ENCODE peak calls at places on chromosomes 1 and 21, in five cellular contexts. V is H9, J is neuronal stem cell, P is trophoblast cell, E is H1. F is an unnamed sample. For H3K4me1, the result is how much of the 10 kb centered on the place peaks cover.

GRCh38 chr1:3669971-3670431 is 17.7 kb downstream of the TP73 start:
- DNase-seq in V (peak), J (no peak), P (no peak), E (no peak), F (no peak)

GRCh38 chr1:67211589-67212563 is 45.6 kb downstream of the IL23R start:
- DNase-seq in V (no peak), J (peak), P (peak), E (no peak), F (peak)

GRCh38 chr1:41629571-41629970 is 145.1 kb upstream of the EDN2 start:
- DNase-seq in V (no peak), J (no peak), P (peak), E (no peak), F (peak)

GRCh38 chr1:154940213-154940879 is 3.8 kb upstream of the PMVK start:
- DNase-seq in V (no peak), J (no peak), P (no peak), E (no peak), F (no peak)

GRCh38 chr1:156958247-156958714 is 37.8 kb downstream of the LRRC71 start:
- DNase-seq in V (no peak), J (no peak), P (no peak), E (no peak), F (no peak)

GRCh38 chr1:198156111-198156744 is 570 bp upstream of the NEK7 start:
- DNase-seq in V (peak), J (peak), P (peak), E (peak), F (peak)

GRCh38 chr21:14545906-14546480 is at the start of gene SAMSN1:
- DNase-seq in V (no peak), J (no peak), P (peak), E (no peak), F (peak)

GRCh38 chr21:15064576-15065380 is at the start of gene NRIP1:
- DNase-seq in V (peak), J (peak), P (peak), E (peak), F (peak)

GRCh38 chr1:30855686-30856259 is 52.8 kb downstream of the SDC3 start:
- DNase-seq in V (no peak), J (no peak), P (no peak), E (no peak), F (no peak)

GRCh38 chr1:15919316-15919715 is 56.6 kb downstream of the ZBTB17 start:
- DNase-seq in V (no peak), J (no peak), P (peak), E (no peak), F (peak)

GRCh38 chr1:204031098-204031710 is 41.7 kb upstream of the SOX13 start:
- DNase-seq in V (no peak), J (no peak), P (no peak), E (no peak), F (no peak)

GRCh38 chr1:155085504-155086181 is 7.0 kb downstream of the EFNA3 start:
- DNase-seq in V (no peak), J (no peak), P (peak), E (peak), F (peak)

DNA sequence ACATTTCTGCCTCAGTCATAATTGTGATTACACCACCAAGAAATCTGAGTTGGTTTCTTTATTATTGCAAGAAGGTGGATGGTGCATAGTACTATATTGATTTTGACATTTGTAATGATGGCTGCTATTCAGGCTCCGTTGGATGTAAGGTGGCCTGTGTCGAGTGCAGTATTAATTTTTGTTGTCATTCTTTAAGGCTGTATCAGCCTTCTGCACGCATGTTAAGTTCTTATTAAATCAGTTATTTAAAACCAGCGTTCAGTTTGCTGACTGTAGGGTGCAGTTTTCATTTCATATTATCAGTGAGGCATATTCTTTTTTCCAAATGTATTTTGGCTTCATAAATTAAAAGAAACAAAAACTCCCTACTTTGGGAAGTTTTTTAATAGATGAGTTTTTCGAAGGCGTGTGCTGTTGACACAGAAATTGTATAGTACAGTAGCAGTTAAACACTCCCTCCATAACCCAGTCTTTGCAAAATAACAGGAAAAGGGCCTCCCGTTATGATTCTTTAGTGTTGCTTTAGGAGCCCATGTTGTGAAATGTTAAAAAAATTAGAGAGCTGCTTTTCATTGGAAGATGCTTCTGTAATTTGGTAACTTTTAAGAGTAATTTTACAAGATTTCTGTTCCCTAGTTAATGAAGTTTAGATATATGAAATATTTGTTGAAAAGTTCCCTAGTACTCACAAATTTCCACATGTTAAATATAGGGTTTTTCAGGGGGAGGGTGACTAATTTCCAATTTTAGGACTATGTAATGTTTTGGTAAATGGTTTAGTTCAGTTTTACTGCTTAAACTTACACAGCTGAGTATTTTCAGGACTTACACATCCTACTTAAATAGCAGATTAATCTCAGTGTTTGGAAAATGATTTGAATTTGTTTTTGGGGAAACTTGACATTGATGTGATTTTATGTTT is 1.9 kb downstream of the CAMSAP2 start:
- DNase-seq in V (no peak), J (no peak), P (no peak), E (no peak), F (peak)
- H2BK12ac ChIP-seq in V (no peak), J (no peak), P (no peak), E (no peak), F (no peak)

GRCh38 chr1:12615916-12616708 is 1.9 kb downstream of the DHRS3 start:
- DNase-seq in V (peak), J (no peak), P (peak), E (peak), F (peak)

GRCh38 chr1:12615166-12615915 is 2.7 kb downstream of the DHRS3 start:
- DNase-seq in V (no peak), J (no peak), P (no peak), E (no peak), F (no peak)

GRCh38 chr1:12610305-12610935 is 7.6 kb downstream of the DHRS3 start:
- DNase-seq in V (no peak), J (no peak), P (peak), E (no peak), F (no peak)

GRCh38 chr1:12614402-12615165 is 3.4 kb downstream of the DHRS3 start:
- DNase-seq in V (no peak), J (no peak), P (no peak), E (no peak), F (no peak)

DNA sequence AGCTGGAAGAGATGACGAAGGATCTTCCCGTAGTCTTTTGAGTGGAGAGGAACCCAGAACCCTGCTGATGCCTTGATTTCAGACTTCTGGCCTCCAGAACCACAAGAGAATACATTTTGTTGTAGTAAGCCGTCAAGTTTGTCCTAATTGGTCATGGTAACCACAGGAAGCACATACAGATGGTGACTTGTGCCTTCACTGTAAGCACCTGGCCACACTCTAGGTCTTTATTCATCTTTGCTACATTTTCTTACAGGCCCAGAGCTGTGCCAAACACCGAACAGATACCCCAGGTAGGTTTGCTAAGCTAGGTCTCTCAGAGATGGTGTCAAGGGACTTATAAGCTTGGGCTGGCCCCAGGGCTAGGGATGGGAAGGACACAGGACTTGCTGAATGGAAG is 4.8 kb downstream of the DHRS3 start:
- DNase-seq in V (no peak), J (no peak), P (no peak), E (no peak), F (no peak)
- H3K4me1 ChIP-seq in V (under half), J (under half), P (under half), E (under half), F (under half)

GRCh38 chr1:168437821-168438220 is 106.0 kb downstream of the XCL2 start:
- DNase-seq in V (no peak), J (no peak), P (no peak), E (no peak), F (no peak)
- H2BK12ac ChIP-seq in V (no peak), J (no peak), P (no peak), E (no peak), F (no peak)

GRCh38 chr1:40386311-40386778 is 12.8 kb downstream of the SMAP2 start:
- DNase-seq in V (no peak), J (no peak), P (no peak), E (no peak), F (peak)
- H3K4me1 ChIP-seq in V (under half), J (under half), P (under half), E (under half), F (under half)

DNA sequence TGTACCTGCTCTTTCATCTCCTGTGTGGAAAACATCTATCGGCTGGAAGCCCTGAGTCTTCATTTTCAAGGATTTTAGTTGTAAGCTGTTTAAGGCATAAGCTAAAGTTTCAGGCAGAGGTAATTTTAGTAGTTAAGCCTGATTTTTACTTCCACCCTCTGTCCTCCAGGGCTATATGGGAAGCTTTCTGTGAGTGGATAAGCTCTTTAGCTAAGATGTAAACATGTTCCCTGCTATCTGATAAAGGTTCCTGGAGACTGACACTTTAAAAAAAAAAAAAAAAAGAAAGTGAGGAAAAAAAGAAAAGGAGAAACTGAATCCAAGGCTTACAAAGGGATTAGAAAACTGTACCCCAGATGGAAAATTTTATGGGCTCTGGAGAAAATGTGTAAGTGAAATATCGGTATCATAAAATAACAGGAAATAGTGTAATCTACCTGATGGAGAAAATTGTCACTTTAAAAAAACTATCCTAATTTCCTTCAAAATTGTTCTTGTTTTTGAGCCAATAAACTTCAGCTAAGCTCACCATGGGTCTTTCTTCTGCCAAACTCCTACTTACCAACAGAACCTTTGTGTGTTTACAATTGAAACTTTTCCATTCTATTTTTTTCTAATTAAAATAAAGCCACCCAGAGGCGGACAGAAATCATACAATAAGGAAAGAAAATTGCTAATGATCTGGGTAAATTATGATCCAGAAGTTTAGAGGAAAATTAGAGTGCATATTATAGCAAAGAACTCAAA is 180.5 kb downstream of the TGFB2 start:
- DNase-seq in V (no peak), J (no peak), P (no peak), E (no peak), F (no peak)
- H2BK12ac ChIP-seq in V (no peak), J (no peak), P (no peak), E (no peak), F (no peak)